ENCODE peak calls at places on chromosomes 1 and 21, in seven cellular contexts. One of them, this sample, is unnamed.

GRCh38 chr1:28132110-28132897 is 43.9 kb upstream of the EYA3 start:
- DNase-seq in lower leg skin: no peak
- DNase-seq in heart left ventricle: no peak
- DNase-seq in stomach: no peak
- DNase-seq in uterus: no peak
- DNase-seq in HepG2: no peak
- DNase-seq in body of pancreas: no peak
- DNase-seq in this sample: no peak

GRCh38 chr1:214330240-214330639 is 49.3 kb downstream of the SMYD2 start:
- DNase-seq in lower leg skin: no peak
- DNase-seq in heart left ventricle: no peak
- DNase-seq in stomach: no peak
- DNase-seq in uterus: no peak
- DNase-seq in HepG2: no peak
- DNase-seq in body of pancreas: no peak
- DNase-seq in this sample: no peak

GRCh38 chr21:36260030-36260787 is 59.8 kb upstream of the MORC3 start:
- DNase-seq in lower leg skin: no peak
- DNase-seq in heart left ventricle: no peak
- DNase-seq in stomach: peak; percentile 33
- DNase-seq in uterus: peak; percentile 30
- DNase-seq in HepG2: peak; percentile 55
- DNase-seq in body of pancreas: peak; percentile 55
- DNase-seq in this sample: peak; percentile 68

GRCh38 chr1:177252877-177253276 is 82.1 kb downstream of the BRINP2 start:
- DNase-seq in lower leg skin: no peak
- DNase-seq in heart left ventricle: no peak
- DNase-seq in stomach: no peak
- DNase-seq in uterus: no peak
- DNase-seq in HepG2: no peak
- DNase-seq in body of pancreas: no peak
- DNase-seq in this sample: no peak

GRCh38 chr1:207361910-207362309 is 40.4 kb downstream of the CD55 start:
- DNase-seq in lower leg skin: no peak
- DNase-seq in heart left ventricle: no peak
- DNase-seq in stomach: no peak
- DNase-seq in uterus: no peak
- DNase-seq in HepG2: no peak
- DNase-seq in body of pancreas: no peak
- DNase-seq in this sample: no peak

GRCh38 chr1:189036628-189037027 is 1441.0 kb downstream of the BRINP3 start:
- DNase-seq in lower leg skin: no peak
- DNase-seq in heart left ventricle: no peak
- DNase-seq in stomach: no peak
- DNase-seq in uterus: no peak
- DNase-seq in HepG2: no peak
- DNase-seq in body of pancreas: no peak
- DNase-seq in this sample: no peak

GRCh38 chr1:51850420-51851297 is 27.9 kb downstream of the NRDC start:
- DNase-seq in lower leg skin: no peak
- DNase-seq in heart left ventricle: peak; percentile 49
- DNase-seq in stomach: no peak
- DNase-seq in uterus: no peak
- DNase-seq in HepG2: no peak
- DNase-seq in body of pancreas: peak; percentile 52
- DNase-seq in this sample: no peak

GRCh38 chr1:82392513-82392912 is 591.8 kb downstream of the ADGRL2 start:
- DNase-seq in lower leg skin: no peak
- DNase-seq in heart left ventricle: no peak
- DNase-seq in stomach: no peak
- DNase-seq in uterus: no peak
- DNase-seq in HepG2: no peak
- DNase-seq in body of pancreas: no peak
- DNase-seq in this sample: no peak

GRCh38 chr1:156746716-156747631 is 4.5 kb downstream of the HDGF start:
- DNase-seq in lower leg skin: peak; percentile 99
- DNase-seq in heart left ventricle: peak; percentile 97
- DNase-seq in stomach: peak; percentile 88
- DNase-seq in uterus: peak; percentile 96
- DNase-seq in HepG2: peak; percentile 90
- DNase-seq in body of pancreas: peak; percentile 97
- DNase-seq in this sample: peak; percentile 77

GRCh38 chr1:13646533-13646932 is 53.5 kb upstream of the PRDM2 start:
- DNase-seq in lower leg skin: no peak
- DNase-seq in heart left ventricle: no peak
- DNase-seq in stomach: no peak
- DNase-seq in uterus: no peak
- DNase-seq in HepG2: no peak
- DNase-seq in body of pancreas: no peak
- DNase-seq in this sample: no peak

GRCh38 chr1:4659247-4659646 is 4.8 kb downstream of the AJAP1 start:
- DNase-seq in lower leg skin: no peak
- DNase-seq in heart left ventricle: no peak
- DNase-seq in stomach: no peak
- DNase-seq in uterus: no peak
- DNase-seq in HepG2: no peak
- DNase-seq in body of pancreas: no peak
- DNase-seq in this sample: no peak

GRCh38 chr1:234975122-234975940 is 153.3 kb downstream of the TOMM20 start:
- DNase-seq in lower leg skin: peak; percentile 74
- DNase-seq in heart left ventricle: no peak
- DNase-seq in stomach: no peak
- DNase-seq in uterus: peak; percentile 13
- DNase-seq in HepG2: peak; percentile 100
- DNase-seq in body of pancreas: no peak
- DNase-seq in this sample: peak; percentile 98

GRCh38 chr1:7642781-7643180 is 128.3 kb upstream of the VAMP3 start:
- DNase-seq in lower leg skin: no peak
- DNase-seq in heart left ventricle: no peak
- DNase-seq in stomach: no peak
- DNase-seq in uterus: no peak
- DNase-seq in HepG2: no peak
- DNase-seq in body of pancreas: no peak
- DNase-seq in this sample: no peak

GRCh38 chr1:183730107-183730724 is 74.7 kb upstream of the RGL1 start:
- DNase-seq in lower leg skin: no peak
- DNase-seq in heart left ventricle: no peak
- DNase-seq in stomach: no peak
- DNase-seq in uterus: no peak
- DNase-seq in HepG2: no peak
- DNase-seq in body of pancreas: no peak
- DNase-seq in this sample: no peak

GRCh38 chr1:170836146-170836545 is 99.2 kb upstream of the MROH9 start:
- DNase-seq in lower leg skin: no peak
- DNase-seq in heart left ventricle: no peak
- DNase-seq in stomach: no peak
- DNase-seq in uterus: no peak
- DNase-seq in HepG2: no peak
- DNase-seq in body of pancreas: no peak
- DNase-seq in this sample: no peak

GRCh38 chr1:90045853-90046563 is 51.1 kb downstream of the ZNF326 start:
- DNase-seq in lower leg skin: no peak
- DNase-seq in heart left ventricle: no peak
- DNase-seq in stomach: no peak
- DNase-seq in uterus: no peak
- DNase-seq in HepG2: peak; percentile 11
- DNase-seq in body of pancreas: no peak
- DNase-seq in this sample: peak; percentile 49

GRCh38 chr1:76562292-76562691 is 305.0 kb upstream of the ST6GALNAC5 start:
- DNase-seq in lower leg skin: no peak
- DNase-seq in heart left ventricle: no peak
- DNase-seq in stomach: no peak
- DNase-seq in uterus: no peak
- DNase-seq in HepG2: no peak
- DNase-seq in body of pancreas: no peak
- DNase-seq in this sample: no peak

GRCh38 chr1:171219751-171220385 is 28.4 kb upstream of the FMO1 start:
- DNase-seq in lower leg skin: no peak
- DNase-seq in heart left ventricle: no peak
- DNase-seq in stomach: no peak
- DNase-seq in uterus: no peak
- DNase-seq in HepG2: no peak
- DNase-seq in body of pancreas: no peak
- DNase-seq in this sample: no peak

GRCh38 chr1:178004926-178005391 is 35.1 kb upstream of the SEC16B start:
- DNase-seq in lower leg skin: no peak
- DNase-seq in heart left ventricle: no peak
- DNase-seq in stomach: no peak
- DNase-seq in uterus: no peak
- DNase-seq in HepG2: no peak
- DNase-seq in body of pancreas: no peak
- DNase-seq in this sample: no peak

GRCh38 chr1:53376041-53376461 is 48.2 kb upstream of the LRP8 start:
- DNase-seq in lower leg skin: peak; percentile 78
- DNase-seq in heart left ventricle: no peak
- DNase-seq in stomach: peak; percentile 17
- DNase-seq in uterus: peak; percentile 9
- DNase-seq in HepG2: no peak
- DNase-seq in body of pancreas: peak; percentile 8
- DNase-seq in this sample: no peak

GRCh38 chr1:214658785-214659184 is 55.8 kb downstream of the CENPF start:
- DNase-seq in lower leg skin: no peak
- DNase-seq in heart left ventricle: no peak
- DNase-seq in stomach: no peak
- DNase-seq in uterus: no peak
- DNase-seq in HepG2: peak; percentile 39
- DNase-seq in body of pancreas: no peak
- DNase-seq in this sample: no peak

DNA sequence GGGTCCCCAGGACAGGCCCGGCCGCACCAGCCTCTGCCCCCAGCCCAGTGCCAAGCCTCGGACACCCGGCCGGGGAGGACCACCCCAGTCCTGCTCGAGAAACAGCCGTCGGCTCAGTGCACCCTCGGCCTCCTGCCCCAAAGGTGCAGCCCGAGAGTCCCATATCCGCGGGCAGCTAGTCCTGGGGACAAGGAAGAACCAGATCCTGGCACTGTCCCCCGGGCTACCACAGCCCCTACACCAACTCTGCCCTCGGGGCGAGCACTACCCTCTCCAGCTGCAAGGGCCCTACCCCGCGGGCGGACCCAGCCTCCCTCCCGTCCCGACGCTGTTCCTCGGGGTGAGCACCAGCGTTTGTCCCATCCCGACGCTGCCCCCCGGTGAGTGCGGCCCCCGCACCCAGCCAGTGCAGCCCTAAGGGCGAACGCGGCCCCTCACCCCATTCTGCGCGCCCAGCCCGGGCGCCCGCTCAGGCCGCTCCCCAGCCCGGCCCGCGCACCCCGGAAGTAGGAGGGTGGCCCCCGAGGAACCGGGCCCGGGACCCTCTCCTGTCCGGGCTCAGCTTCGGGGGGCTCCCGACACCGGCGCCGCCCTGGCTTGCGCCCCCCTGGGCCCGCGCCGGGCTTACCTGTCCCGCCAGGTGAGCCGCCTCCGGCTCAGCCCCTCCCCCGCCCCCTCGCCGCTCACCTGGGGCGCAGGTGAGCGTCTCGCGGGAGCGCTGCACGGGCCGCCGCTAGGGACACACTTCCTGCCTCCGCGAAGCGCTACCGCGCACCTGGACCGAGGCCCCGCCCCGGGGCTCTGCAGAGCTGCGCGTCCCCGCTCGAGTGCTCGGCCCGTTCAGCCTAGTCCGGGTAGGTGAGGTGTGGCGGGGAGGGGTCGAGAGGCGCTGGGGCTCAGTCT is at the start of gene KDF1:
- DNase-seq in lower leg skin: peak; percentile 89
- DNase-seq in heart left ventricle: peak; percentile 24
- DNase-seq in stomach: peak; percentile 92
- DNase-seq in uterus: no peak
- DNase-seq in HepG2: no peak
- DNase-seq in body of pancreas: peak; percentile 92
- DNase-seq in this sample: no peak
- TF ChIP-seq CTCF in lower leg skin: no peak
- TF ChIP-seq CTCF in heart left ventricle: no peak
- TF ChIP-seq CTCF in stomach: no peak
- TF ChIP-seq CTCF in uterus: no peak
- TF ChIP-seq CTCF in HepG2: peak; percentile 48
- TF ChIP-seq CTCF in body of pancreas: no peak
- TF ChIP-seq CTCF in this sample: no peak

GRCh38 chr1:247854899-247855545 is 2.0 kb upstream of the TRIM58 start:
- DNase-seq in lower leg skin: no peak
- DNase-seq in heart left ventricle: no peak
- DNase-seq in stomach: no peak
- DNase-seq in uterus: no peak
- DNase-seq in HepG2: no peak
- DNase-seq in body of pancreas: no peak
- DNase-seq in this sample: peak; percentile 68
- TF ChIP-seq POLR2A in lower leg skin: no peak
- TF ChIP-seq POLR2A in heart left ventricle: no peak
- TF ChIP-seq POLR2A in stomach: no peak
- TF ChIP-seq POLR2A in uterus: no peak
- TF ChIP-seq POLR2A in HepG2: no peak
- TF ChIP-seq POLR2A in body of pancreas: no peak
- TF ChIP-seq POLR2A in this sample: no peak

GRCh38 chr1:26530540-26530897 is 958 bp downstream of the RPS6KA1 start:
- DNase-seq in lower leg skin: no peak
- DNase-seq in heart left ventricle: no peak
- DNase-seq in stomach: no peak
- DNase-seq in uterus: no peak
- DNase-seq in HepG2: no peak
- DNase-seq in body of pancreas: no peak
- DNase-seq in this sample: peak; percentile 81
- TF ChIP-seq CTCF in lower leg skin: no peak
- TF ChIP-seq CTCF in heart left ventricle: no peak
- TF ChIP-seq CTCF in stomach: no peak
- TF ChIP-seq CTCF in uterus: no peak
- TF ChIP-seq CTCF in HepG2: no peak
- TF ChIP-seq CTCF in body of pancreas: no peak
- TF ChIP-seq CTCF in this sample: no peak

DNA sequence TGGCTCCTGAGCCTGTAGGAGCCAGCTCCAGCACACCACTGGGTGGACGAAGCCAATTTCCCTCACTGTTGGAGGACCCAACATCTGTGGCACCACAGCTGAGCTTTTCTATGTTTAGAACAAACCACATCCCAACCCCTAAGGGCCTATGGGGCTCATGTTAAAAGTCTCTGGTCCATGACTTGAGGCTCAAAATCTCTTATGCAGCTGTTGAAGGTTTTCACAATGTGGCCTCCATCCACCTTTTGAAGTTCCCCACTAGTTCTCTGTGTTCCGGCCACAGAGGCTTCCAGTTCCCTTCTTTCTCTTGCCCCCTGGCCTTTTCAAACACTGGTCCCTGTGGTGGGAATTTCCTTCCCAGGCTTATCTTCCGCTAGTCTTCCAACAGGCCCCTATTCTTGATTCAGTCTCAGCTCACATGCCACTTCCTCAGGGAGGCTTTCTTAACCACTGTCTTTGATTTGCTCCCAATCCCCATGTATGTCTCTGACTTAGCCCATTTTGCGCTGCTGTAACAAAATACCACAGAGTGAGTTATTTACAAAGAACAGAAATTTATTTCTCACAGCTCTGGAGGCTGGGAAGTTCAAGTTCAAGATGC is 4.0 kb upstream of the IFNLR1 start:
- DNase-seq in lower leg skin: no peak
- DNase-seq in heart left ventricle: no peak
- DNase-seq in stomach: no peak
- DNase-seq in uterus: no peak
- DNase-seq in HepG2: no peak
- DNase-seq in body of pancreas: no peak
- DNase-seq in this sample: peak; percentile 78
- TF ChIP-seq POLR2A in lower leg skin: no peak
- TF ChIP-seq POLR2A in heart left ventricle: no peak
- TF ChIP-seq POLR2A in stomach: no peak
- TF ChIP-seq POLR2A in uterus: no peak
- TF ChIP-seq POLR2A in HepG2: no peak
- TF ChIP-seq POLR2A in body of pancreas: no peak
- TF ChIP-seq POLR2A in this sample: no peak

GRCh38 chr1:99640672-99641071 is 5.2 kb upstream of the PALMD start:
- DNase-seq in lower leg skin: no peak
- DNase-seq in heart left ventricle: no peak
- DNase-seq in stomach: no peak
- DNase-seq in uterus: no peak
- DNase-seq in HepG2: no peak
- DNase-seq in body of pancreas: no peak
- DNase-seq in this sample: no peak
- TF ChIP-seq CTCF in lower leg skin: no peak
- TF ChIP-seq CTCF in heart left ventricle: no peak
- TF ChIP-seq CTCF in stomach: no peak
- TF ChIP-seq CTCF in uterus: no peak
- TF ChIP-seq CTCF in HepG2: no peak
- TF ChIP-seq CTCF in body of pancreas: no peak
- TF ChIP-seq CTCF in this sample: no peak

This sample was measured in NB4.